ENCODE peak calls at places on chromosome 18, in five cellular contexts. W is HepG2, C is K562, D is H1, T is GM12878. L is an unnamed sample.

GRCh38 chr18:79784965-79785770 is 12.6 kb upstream of the KCNG2 start:
- DNase-seq in W (no peak), C (no peak), D (no peak), T (no peak), L (no peak)

GRCh38 chr18:23337599-23338444 is 115.3 kb upstream of the RIOK3 start:
- DNase-seq in W (peak), C (no peak), D (no peak), T (no peak), L (peak)

GRCh38 chr18:48000701-48001100 is 70.2 kb upstream of the SMAD2 start:
- DNase-seq in W (no peak), C (no peak), D (no peak), T (no peak), L (no peak)

GRCh38 chr18:55999641-56000040 is 411.6 kb upstream of the TCF4 start:
- DNase-seq in W (no peak), C (no peak), D (no peak), T (no peak), L (peak)

GRCh38 chr18:32349728-32350395 is 120.8 kb downstream of the GAREM1 start:
- DNase-seq in W (peak), C (no peak), D (no peak), T (no peak), L (no peak)

GRCh38 chr18:22282311-22283235 is 113.2 kb downstream of the GATA6 start:
- DNase-seq in W (peak), C (no peak), D (no peak), T (no peak), L (peak)

GRCh38 chr18:45441110-45441842 is 174.0 kb upstream of the SLC14A2 start:
- DNase-seq in W (no peak), C (peak), D (no peak), T (no peak), L (peak)

GRCh38 chr18:47427951-47428350 is 176.5 kb upstream of the SKOR2 start:
- DNase-seq in W (no peak), C (no peak), D (no peak), T (no peak), L (no peak)

GRCh38 chr18:48992791-48993555 is 42.2 kb upstream of the SMAD7 start:
- DNase-seq in W (no peak), C (no peak), D (no peak), T (peak), L (no peak)

GRCh38 chr18:59669872-59670657 is 27.2 kb downstream of the CCBE1 start:
- DNase-seq in W (no peak), C (no peak), D (no peak), T (no peak), L (no peak)

GRCh38 chr18:11105463-11105862 is 43.9 kb downstream of the PIEZO2 start:
- DNase-seq in W (no peak), C (no peak), D (no peak), T (no peak), L (no peak)

GRCh38 chr18:59041819-59042476 is 97.7 kb upstream of the SEC11C start:
- DNase-seq in W (no peak), C (no peak), D (no peak), T (no peak), L (no peak)

GRCh38 chr18:61608306-61608705 is 275.1 kb downstream of the CDH20 start:
- DNase-seq in W (no peak), C (no peak), D (no peak), T (no peak), L (no peak)

GRCh38 chr18:55376387-55376786 is 211.6 kb downstream of the TCF4 start:
- DNase-seq in W (no peak), C (no peak), D (no peak), T (peak), L (no peak)

GRCh38 chr18:58175122-58175687 is 131.2 kb downstream of the NEDD4L start:
- DNase-seq in W (no peak), C (peak), D (peak), T (no peak), L (no peak)

GRCh38 chr18:56921888-56922480 is 224.9 kb upstream of the BOD1L2 start:
- DNase-seq in W (no peak), C (no peak), D (no peak), T (no peak), L (no peak)

GRCh38 chr18:71001597-71001996 is 712.8 kb downstream of the SOCS6 start:
- DNase-seq in W (no peak), C (no peak), D (no peak), T (no peak), L (no peak)

GRCh38 chr18:44556296-44556695 is 124.4 kb upstream of the SETBP1 start:
- DNase-seq in W (no peak), C (no peak), D (no peak), T (no peak), L (no peak)

GRCh38 chr18:27713037-27713726 is 463.7 kb downstream of the CDH2 start:
- DNase-seq in W (no peak), C (no peak), D (no peak), T (no peak), L (peak)

GRCh38 chr18:47746615-47747014 is 183.8 kb downstream of the SMAD2 start:
- DNase-seq in W (no peak), C (no peak), D (no peak), T (no peak), L (no peak)

GRCh38 chr18:48949606-48950535 is 894 bp downstream of the SMAD7 start:
- DNase-seq in W (no peak), C (peak), D (peak), T (no peak), L (peak)

GRCh38 chr18:60895181-60895580 is 438.0 kb upstream of the CDH20 start:
- DNase-seq in W (no peak), C (no peak), D (no peak), T (no peak), L (no peak)

GRCh38 chr18:58615150-58616132 is 13.4 kb downstream of the ALPK2 start:
- DNase-seq in W (no peak), C (no peak), D (no peak), T (peak), L (no peak)

GRCh38 chr18:63152791-63153190 is 166.8 kb downstream of the BCL2 start:
- DNase-seq in W (no peak), C (no peak), D (no peak), T (no peak), L (no peak)

GRCh38 chr18:48781041-48781989 is 169.4 kb downstream of the SMAD7 start:
- DNase-seq in W (peak), C (peak), D (no peak), T (no peak), L (peak)

GRCh38 chr18:62510744-62511143 is 12.1 kb upstream of the ZCCHC2 start:
- DNase-seq in W (peak), C (no peak), D (no peak), T (no peak), L (no peak)

GRCh38 chr18:48989304-48990284 is 38.8 kb upstream of the SMAD7 start:
- DNase-seq in W (peak), C (no peak), D (no peak), T (no peak), L (no peak)

GRCh38 chr18:13409997-13410396 is 191.4 kb downstream of the LDLRAD4 start:
- DNase-seq in W (no peak), C (no peak), D (no peak), T (no peak), L (peak)
- TF ChIP-seq CREB1 in W (no peak), C (no peak), D (no peak), T (no peak), L (no peak)

GRCh38 chr18:9561774-9562173 is 52.6 kb downstream of the PPP4R1 start:
- DNase-seq in W (no peak), C (no peak), D (no peak), T (no peak), L (no peak)
- H2AFZ ChIP-seq in W (no peak), C (no peak), D (no peak), T (no peak), L (no peak)

GRCh38 chr18:34942276-34942675 is 98.9 kb upstream of the MAPRE2 start:
- DNase-seq in W (no peak), C (no peak), D (no peak), T (no peak), L (no peak)

GRCh38 chr18:34947711-34948125 is 93.5 kb upstream of the MAPRE2 start:
- DNase-seq in W (peak), C (no peak), D (no peak), T (no peak), L (no peak)

GRCh38 chr18:34943587-34943986 is 97.6 kb upstream of the MAPRE2 start:
- DNase-seq in W (no peak), C (no peak), D (no peak), T (no peak), L (no peak)

GRCh38 chr18:34938102-34938501 is 103.1 kb upstream of the MAPRE2 start:
- DNase-seq in W (no peak), C (no peak), D (no peak), T (no peak), L (no peak)

GRCh38 chr18:34942975-34943374 is 98.2 kb upstream of the MAPRE2 start:
- DNase-seq in W (peak), C (no peak), D (no peak), T (no peak), L (peak)
- H3K27ac ChIP-seq in W (no peak), C (no peak), D (no peak), T (no peak), L (no peak)

GRCh38 chr18:76670564-76671288 is 151.6 kb upstream of the ZNF236 start:
- DNase-seq in W (no peak), C (no peak), D (no peak), T (no peak), L (no peak)
- TF ChIP-seq CREB1 in W (no peak), C (no peak), D (no peak), T (no peak), L (no peak)

GRCh38 chr18:25256439-25256838 is 95.5 kb downstream of the ZNF521 start:
- DNase-seq in W (no peak), C (no peak), D (no peak), T (no peak), L (peak)

GRCh38 chr18:25253136-25253535 is 98.8 kb downstream of the ZNF521 start:
- DNase-seq in W (no peak), C (no peak), D (no peak), T (no peak), L (no peak)

GRCh38 chr18:25250610-25250859 is 101.4 kb downstream of the ZNF521 start:
- DNase-seq in W (no peak), C (no peak), D (no peak), T (no peak), L (no peak)

GRCh38 chr18:25251127-25251526 is 100.8 kb downstream of the ZNF521 start:
- DNase-seq in W (no peak), C (no peak), D (no peak), T (no peak), L (no peak)

DNA sequence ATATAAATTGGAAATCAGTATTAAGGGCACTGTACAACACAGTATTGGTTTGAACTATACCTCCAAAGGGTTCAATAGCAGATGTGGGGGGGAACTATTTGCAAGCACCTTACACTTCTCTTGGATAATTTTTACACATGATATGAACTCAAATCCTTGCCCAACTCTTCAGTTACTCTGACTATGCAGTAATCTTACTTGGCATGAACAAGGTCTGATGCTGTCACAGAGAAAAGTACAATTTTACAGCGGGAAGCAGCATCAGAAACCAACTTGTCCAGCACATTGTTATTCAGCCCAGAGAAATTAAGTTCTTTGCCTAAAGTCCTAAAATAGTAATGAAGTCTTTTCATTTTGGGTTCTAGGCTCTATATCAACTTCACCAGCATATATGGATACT is 98.2 kb downstream of the ZNF521 start:
- DNase-seq in W (no peak), C (no peak), D (no peak), T (no peak), L (no peak)
- H2AFZ ChIP-seq in W (no peak), C (no peak), D (no peak), T (no peak), L (no peak)

DNA sequence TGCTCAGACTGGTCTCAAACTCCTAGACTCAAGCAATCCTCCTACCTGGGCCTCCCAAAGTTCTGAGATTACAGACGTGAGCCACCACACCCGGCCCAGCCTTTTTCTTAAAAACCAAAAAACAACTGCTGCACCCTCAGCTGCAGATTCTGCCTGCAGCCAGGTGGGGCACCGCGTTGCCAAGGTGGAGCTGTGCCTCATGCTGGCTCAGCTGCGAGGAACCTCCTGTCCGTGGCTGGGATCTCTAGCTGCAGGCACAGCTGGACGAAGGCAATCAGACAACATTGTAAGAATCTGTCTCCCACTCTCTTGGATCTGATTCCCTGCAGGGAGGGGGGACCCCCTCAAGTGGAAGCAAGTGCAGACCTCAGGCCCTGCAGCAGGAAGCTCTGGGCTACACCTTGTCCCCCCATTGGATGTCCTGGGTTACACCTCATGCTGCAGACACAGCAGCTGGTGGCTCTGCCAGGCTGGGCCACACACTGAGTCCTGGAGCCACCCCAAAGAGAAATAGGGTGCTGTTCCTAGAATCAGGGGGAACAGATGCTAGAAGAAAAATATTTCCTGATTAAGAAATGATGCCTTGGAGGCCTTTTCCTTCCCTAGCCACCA is 24.1 kb downstream of the CIDEA start:
- DNase-seq in W (no peak), C (no peak), D (no peak), T (no peak), L (peak)
- H3K27ac ChIP-seq in W (no peak), C (no peak), D (peak), T (no peak), L (peak)

DNA sequence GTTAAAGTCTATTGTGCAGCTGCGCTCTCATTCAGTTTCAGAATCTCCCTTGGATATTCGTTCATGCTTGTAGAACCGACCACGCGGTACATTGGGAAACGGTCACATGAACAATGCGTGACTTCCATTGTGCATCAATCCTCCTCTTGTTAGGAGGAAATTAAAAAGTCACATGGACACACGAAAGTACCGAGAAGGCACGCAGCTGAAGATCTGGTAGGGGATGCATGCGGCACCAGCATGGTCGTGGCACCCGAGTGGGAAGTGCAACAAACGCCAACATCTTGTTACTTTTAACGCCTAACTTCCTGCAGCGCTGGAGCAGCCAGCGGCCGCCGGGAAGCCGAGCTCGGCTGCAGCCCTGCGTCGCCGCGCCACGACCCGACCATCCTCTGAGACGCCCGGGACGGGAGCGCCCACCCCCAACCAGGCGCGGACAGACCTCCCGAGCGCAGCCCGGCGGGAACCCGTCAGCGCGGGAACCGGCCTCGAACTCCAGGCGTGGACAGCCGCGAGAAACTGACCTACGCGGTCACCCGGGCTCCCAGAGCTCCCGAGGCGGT is 412 bp downstream of the OSBPL1A start:
- DNase-seq in W (no peak), C (peak), D (no peak), T (no peak), L (peak)
- TF ChIP-seq CREB1 in W (no peak), C (no peak), D (no peak), T (no peak), L (peak)